ENCODE peak calls at places on chromosomes 7 and 10, in nine cellular contexts. One of them, this sample, is unnamed.

GRCh38 chr7:16026253-16027020 is 340.0 kb upstream of the MEOX2 start:
- DNase-seq in Panc1: no peak
- DNase-seq in astrocyte of the cerebellum: no peak
- DNase-seq in RWPE2: no peak
- DNase-seq in right cardiac atrium: peak; percentile 50
- DNase-seq in ascending aorta: no peak
- DNase-seq in SJSA1: no peak
- DNase-seq in Peyer's patch: no peak
- DNase-seq in psoas muscle: no peak
- DNase-seq in this sample: peak; percentile 46

GRCh38 chr7:129489491-129489890 is 12.8 kb upstream of the SMKR1 start:
- DNase-seq in Panc1: no peak
- DNase-seq in astrocyte of the cerebellum: peak; percentile 87
- DNase-seq in RWPE2: no peak
- DNase-seq in right cardiac atrium: no peak
- DNase-seq in ascending aorta: no peak
- DNase-seq in SJSA1: peak; percentile 86
- DNase-seq in Peyer's patch: no peak
- DNase-seq in psoas muscle: no peak
- DNase-seq in this sample: no peak

GRCh38 chr7:14745076-14745475 is 157.5 kb downstream of the DGKB start:
- DNase-seq in Panc1: no peak
- DNase-seq in astrocyte of the cerebellum: no peak
- DNase-seq in RWPE2: no peak
- DNase-seq in right cardiac atrium: no peak
- DNase-seq in ascending aorta: no peak
- DNase-seq in SJSA1: no peak
- DNase-seq in Peyer's patch: no peak
- DNase-seq in psoas muscle: no peak
- DNase-seq in this sample: no peak

GRCh38 chr10:107814865-107815487 is 650.5 kb upstream of the SORCS1 start:
- DNase-seq in Panc1: peak; percentile 15
- DNase-seq in astrocyte of the cerebellum: peak; percentile 22
- DNase-seq in RWPE2: no peak
- DNase-seq in right cardiac atrium: peak; percentile 31
- DNase-seq in ascending aorta: no peak
- DNase-seq in SJSA1: peak; percentile 59
- DNase-seq in Peyer's patch: no peak
- DNase-seq in psoas muscle: no peak
- DNase-seq in this sample: peak; percentile 20

GRCh38 chr10:103941801-103942200 is 23.8 kb upstream of the STN1 start:
- DNase-seq in Panc1: no peak
- DNase-seq in astrocyte of the cerebellum: no peak
- DNase-seq in RWPE2: no peak
- DNase-seq in right cardiac atrium: no peak
- DNase-seq in ascending aorta: no peak
- DNase-seq in SJSA1: no peak
- DNase-seq in Peyer's patch: no peak
- DNase-seq in psoas muscle: no peak
- DNase-seq in this sample: no peak

GRCh38 chr10:48365668-48366067 is 59.2 kb downstream of the MAPK8 start:
- DNase-seq in Panc1: no peak
- DNase-seq in astrocyte of the cerebellum: no peak
- DNase-seq in RWPE2: no peak
- DNase-seq in right cardiac atrium: no peak
- DNase-seq in ascending aorta: no peak
- DNase-seq in SJSA1: no peak
- DNase-seq in Peyer's patch: no peak
- DNase-seq in psoas muscle: no peak
- DNase-seq in this sample: no peak

GRCh38 chr7:51292596-51292995 is 24.0 kb downstream of the COBL start:
- DNase-seq in Panc1: no peak
- DNase-seq in astrocyte of the cerebellum: no peak
- DNase-seq in RWPE2: no peak
- DNase-seq in right cardiac atrium: no peak
- DNase-seq in ascending aorta: peak; percentile 43
- DNase-seq in SJSA1: no peak
- DNase-seq in Peyer's patch: no peak
- DNase-seq in psoas muscle: no peak
- DNase-seq in this sample: no peak

GRCh38 chr10:127149613-127150081 is 46.7 kb downstream of the INSYN2A start:
- DNase-seq in Panc1: no peak
- DNase-seq in astrocyte of the cerebellum: peak; percentile 53
- DNase-seq in RWPE2: no peak
- DNase-seq in right cardiac atrium: no peak
- DNase-seq in ascending aorta: no peak
- DNase-seq in SJSA1: no peak
- DNase-seq in Peyer's patch: no peak
- DNase-seq in psoas muscle: no peak
- DNase-seq in this sample: no peak

GRCh38 chr10:117161386-117162033 is 23.4 kb upstream of the VAX1 start:
- DNase-seq in Panc1: no peak
- DNase-seq in astrocyte of the cerebellum: no peak
- DNase-seq in RWPE2: no peak
- DNase-seq in right cardiac atrium: no peak
- DNase-seq in ascending aorta: no peak
- DNase-seq in SJSA1: no peak
- DNase-seq in Peyer's patch: no peak
- DNase-seq in psoas muscle: no peak
- DNase-seq in this sample: no peak

GRCh38 chr7:24741691-24742639 is 15.3 kb downstream of the GSDME start:
- DNase-seq in Panc1: no peak
- DNase-seq in astrocyte of the cerebellum: peak; percentile 49
- DNase-seq in RWPE2: peak; percentile 95
- DNase-seq in right cardiac atrium: no peak
- DNase-seq in ascending aorta: no peak
- DNase-seq in SJSA1: no peak
- DNase-seq in Peyer's patch: peak; percentile 69
- DNase-seq in psoas muscle: peak; percentile 73
- DNase-seq in this sample: no peak

GRCh38 chr10:7291487-7292113 is 119.2 kb downstream of the SFMBT2 start:
- DNase-seq in Panc1: no peak
- DNase-seq in astrocyte of the cerebellum: peak; percentile 63
- DNase-seq in RWPE2: no peak
- DNase-seq in right cardiac atrium: no peak
- DNase-seq in ascending aorta: no peak
- DNase-seq in SJSA1: no peak
- DNase-seq in Peyer's patch: no peak
- DNase-seq in psoas muscle: no peak
- DNase-seq in this sample: no peak

GRCh38 chr10:100637785-100638184 is 102.0 kb downstream of the HIF1AN start:
- DNase-seq in Panc1: no peak
- DNase-seq in astrocyte of the cerebellum: no peak
- DNase-seq in RWPE2: no peak
- DNase-seq in right cardiac atrium: no peak
- DNase-seq in ascending aorta: no peak
- DNase-seq in SJSA1: no peak
- DNase-seq in Peyer's patch: no peak
- DNase-seq in psoas muscle: no peak
- DNase-seq in this sample: no peak

GRCh38 chr7:24199978-24200377 is 84.0 kb upstream of the NPY start:
- DNase-seq in Panc1: no peak
- DNase-seq in astrocyte of the cerebellum: no peak
- DNase-seq in RWPE2: no peak
- DNase-seq in right cardiac atrium: no peak
- DNase-seq in ascending aorta: no peak
- DNase-seq in SJSA1: no peak
- DNase-seq in Peyer's patch: no peak
- DNase-seq in psoas muscle: no peak
- DNase-seq in this sample: no peak

GRCh38 chr7:45067582-45067981 is 21.2 kb downstream of the NACAD start:
- DNase-seq in Panc1: no peak
- DNase-seq in astrocyte of the cerebellum: no peak
- DNase-seq in RWPE2: no peak
- DNase-seq in right cardiac atrium: no peak
- DNase-seq in ascending aorta: peak; percentile 40
- DNase-seq in SJSA1: no peak
- DNase-seq in Peyer's patch: no peak
- DNase-seq in psoas muscle: no peak
- DNase-seq in this sample: no peak

GRCh38 chr10:75398630-75399460 is 2.7 kb downstream of the ZNF503 start:
- DNase-seq in Panc1: no peak
- DNase-seq in astrocyte of the cerebellum: no peak
- DNase-seq in RWPE2: no peak
- DNase-seq in right cardiac atrium: peak; percentile 74
- DNase-seq in ascending aorta: peak; percentile 67
- DNase-seq in SJSA1: no peak
- DNase-seq in Peyer's patch: peak; percentile 57
- DNase-seq in psoas muscle: peak; percentile 68
- DNase-seq in this sample: peak; percentile 59

GRCh38 chr10:75400769-75401568 is 595 bp downstream of the ZNF503 start:
- DNase-seq in Panc1: no peak
- DNase-seq in astrocyte of the cerebellum: no peak
- DNase-seq in RWPE2: no peak
- DNase-seq in right cardiac atrium: peak; percentile 89
- DNase-seq in ascending aorta: peak; percentile 86
- DNase-seq in SJSA1: peak; percentile 29
- DNase-seq in Peyer's patch: peak; percentile 65
- DNase-seq in psoas muscle: peak; percentile 77
- DNase-seq in this sample: peak; percentile 78

GRCh38 chr10:75400163-75400768 is 1.3 kb downstream of the ZNF503 start:
- DNase-seq in Panc1: no peak
- DNase-seq in astrocyte of the cerebellum: no peak
- DNase-seq in RWPE2: no peak
- DNase-seq in right cardiac atrium: no peak
- DNase-seq in ascending aorta: no peak
- DNase-seq in SJSA1: peak; percentile 66
- DNase-seq in Peyer's patch: no peak
- DNase-seq in psoas muscle: no peak
- DNase-seq in this sample: no peak

GRCh38 chr10:75398238-75398629 is 3.3 kb downstream of the ZNF503 start:
- DNase-seq in Panc1: no peak
- DNase-seq in astrocyte of the cerebellum: no peak
- DNase-seq in RWPE2: no peak
- DNase-seq in right cardiac atrium: no peak
- DNase-seq in ascending aorta: no peak
- DNase-seq in SJSA1: no peak
- DNase-seq in Peyer's patch: no peak
- DNase-seq in psoas muscle: no peak
- DNase-seq in this sample: no peak

DNA sequence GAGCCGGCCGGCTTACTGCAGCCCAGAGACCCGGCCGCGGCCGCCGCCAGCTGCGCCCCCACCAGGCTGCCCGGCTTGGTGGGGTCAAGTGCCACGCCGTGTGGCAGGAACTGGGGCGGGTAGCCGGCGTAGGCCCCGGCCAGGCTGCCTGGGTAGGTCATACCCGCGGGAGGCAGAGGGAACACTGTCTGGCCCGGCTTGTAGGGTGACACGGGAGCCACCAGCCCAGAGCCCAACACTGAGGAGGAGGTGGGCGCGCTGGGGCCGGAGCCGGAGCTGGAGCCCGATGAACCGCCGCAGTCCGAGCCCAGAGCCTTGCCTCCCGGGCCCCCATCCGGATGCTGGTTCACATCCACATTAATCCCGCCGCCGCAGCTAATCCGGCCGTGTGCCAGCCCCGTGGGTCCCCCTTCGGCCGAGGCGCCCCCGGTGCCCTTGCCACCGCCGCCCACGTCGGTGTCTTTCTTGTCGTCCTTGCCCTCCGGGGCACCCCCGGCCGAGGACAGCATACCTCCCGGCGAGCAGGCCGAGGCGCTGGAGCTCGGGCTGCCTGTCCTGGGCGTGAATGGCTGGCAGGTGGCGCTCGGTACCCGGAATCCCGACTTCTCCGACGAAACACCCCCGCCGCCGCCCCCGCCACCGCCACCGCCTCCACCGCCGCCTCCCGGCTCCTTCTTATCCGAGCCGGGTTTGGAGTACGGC is 2.0 kb downstream of the ZNF503 start:
- DNase-seq in Panc1: no peak
- DNase-seq in astrocyte of the cerebellum: no peak
- DNase-seq in RWPE2: peak; percentile 82
- DNase-seq in right cardiac atrium: peak; percentile 95
- DNase-seq in ascending aorta: peak; percentile 91
- DNase-seq in SJSA1: peak; percentile 58
- DNase-seq in Peyer's patch: peak; percentile 88
- DNase-seq in psoas muscle: peak; percentile 92
- DNase-seq in this sample: peak; percentile 88
- H3K4me3 ChIP-seq in Panc1: peak overlapping the region; percentile 61
- H3K4me3 ChIP-seq in astrocyte of the cerebellum: peak overlapping the region; percentile 100
- H3K4me3 ChIP-seq in RWPE2: peak overlapping the region; percentile 62
- H3K4me3 ChIP-seq in right cardiac atrium: peak overlapping the region; percentile 82
- H3K4me3 ChIP-seq in ascending aorta: peak overlapping the region; percentile 89
- H3K4me3 ChIP-seq in SJSA1: peak overlapping the region; percentile 79
- H3K4me3 ChIP-seq in Peyer's patch: peak overlapping the region; percentile 79
- H3K4me3 ChIP-seq in psoas muscle: peak overlapping the region; percentile 90
- H3K4me3 ChIP-seq in this sample: peak overlapping the region; percentile 92

GRCh38 chr7:76291346-76292205 is 10.9 kb upstream of the HSPB1 start:
- DNase-seq in Panc1: peak; percentile 99
- DNase-seq in astrocyte of the cerebellum: peak; percentile 94
- DNase-seq in RWPE2: peak; percentile 86
- DNase-seq in right cardiac atrium: peak; percentile 95
- DNase-seq in ascending aorta: peak; percentile 97
- DNase-seq in SJSA1: peak; percentile 100
- DNase-seq in Peyer's patch: peak; percentile 91
- DNase-seq in psoas muscle: peak; percentile 96
- DNase-seq in this sample: peak; percentile 90
- H3K4me3 ChIP-seq in Panc1: peak overlapping the region; percentile 47
- H3K4me3 ChIP-seq in astrocyte of the cerebellum: peak overlapping the region; percentile 2
- H3K4me3 ChIP-seq in RWPE2: peak overlapping the region; percentile 11
- H3K4me3 ChIP-seq in right cardiac atrium: peak overlapping the region; percentile 11
- H3K4me3 ChIP-seq in ascending aorta: peak overlapping the region; percentile 59
- H3K4me3 ChIP-seq in SJSA1: peak overlapping the region; percentile 8
- H3K4me3 ChIP-seq in Peyer's patch: peak overlapping the region; percentile 39
- H3K4me3 ChIP-seq in psoas muscle: peak overlapping the region; percentile 63
- H3K4me3 ChIP-seq in this sample: peak overlapping the region; percentile 25

GRCh38 chr7:37342665-37343471 is 105.8 kb downstream of the ELMO1 start:
- DNase-seq in Panc1: no peak
- DNase-seq in astrocyte of the cerebellum: no peak
- DNase-seq in RWPE2: no peak
- DNase-seq in right cardiac atrium: no peak
- DNase-seq in ascending aorta: peak; percentile 66
- DNase-seq in SJSA1: no peak
- DNase-seq in Peyer's patch: no peak
- DNase-seq in psoas muscle: peak; percentile 51
- DNase-seq in this sample: no peak
- H3K4me3 ChIP-seq in Panc1: no peak overlapping the region
- H3K4me3 ChIP-seq in astrocyte of the cerebellum: no peak overlapping the region
- H3K4me3 ChIP-seq in RWPE2: no peak overlapping the region
- H3K4me3 ChIP-seq in right cardiac atrium: no peak overlapping the region
- H3K4me3 ChIP-seq in ascending aorta: peak overlapping the region; percentile 11
- H3K4me3 ChIP-seq in SJSA1: no peak overlapping the region
- H3K4me3 ChIP-seq in Peyer's patch: peak overlapping the region; percentile 32
- H3K4me3 ChIP-seq in psoas muscle: peak overlapping the region; percentile 25
- H3K4me3 ChIP-seq in this sample: no peak overlapping the region

DNA sequence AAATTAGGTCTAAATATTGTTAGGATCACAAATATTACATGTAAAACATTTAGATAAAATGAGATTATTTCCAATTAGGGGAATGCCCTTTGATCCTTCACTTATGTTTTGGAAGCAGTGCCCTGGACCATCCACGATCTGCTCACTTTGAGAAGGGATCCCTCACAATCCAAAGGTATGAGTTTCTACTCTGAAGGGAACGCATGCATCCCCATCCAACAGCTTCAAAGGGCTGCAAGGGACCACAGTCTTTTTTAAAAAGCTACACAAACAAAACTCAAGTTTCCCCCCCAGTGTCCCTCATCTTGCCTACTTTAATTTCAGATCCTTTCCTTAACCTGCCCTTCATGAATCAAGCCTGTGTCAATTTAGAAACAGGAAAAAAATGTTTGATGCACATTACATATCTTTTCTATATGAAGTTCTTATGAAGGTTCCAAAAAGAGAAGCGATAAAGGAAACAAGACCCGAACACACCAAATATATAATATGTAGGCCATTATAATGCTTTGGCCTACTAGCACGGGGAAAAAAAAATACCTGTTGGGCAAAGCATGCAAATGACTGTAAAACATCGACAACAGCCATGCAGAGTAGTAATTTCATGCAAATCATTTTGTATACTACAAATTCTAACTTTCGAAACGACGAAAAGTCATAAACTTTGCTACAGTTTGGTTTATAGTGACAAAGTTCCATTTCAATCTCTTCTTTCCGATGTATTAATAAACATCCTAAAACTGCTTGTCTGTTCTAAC is 2.0 kb downstream of the EIF3A start:
- DNase-seq in Panc1: no peak
- DNase-seq in astrocyte of the cerebellum: no peak
- DNase-seq in RWPE2: no peak
- DNase-seq in right cardiac atrium: no peak
- DNase-seq in ascending aorta: no peak
- DNase-seq in SJSA1: no peak
- DNase-seq in Peyer's patch: no peak
- DNase-seq in psoas muscle: no peak
- DNase-seq in this sample: no peak
- H3K4me3 ChIP-seq in Panc1: peak overlapping the region; percentile 92
- H3K4me3 ChIP-seq in astrocyte of the cerebellum: peak overlapping the region; percentile 99
- H3K4me3 ChIP-seq in RWPE2: peak overlapping the region; percentile 87
- H3K4me3 ChIP-seq in right cardiac atrium: peak overlapping the region; percentile 79
- H3K4me3 ChIP-seq in ascending aorta: peak overlapping the region; percentile 92
- H3K4me3 ChIP-seq in SJSA1: peak overlapping the region; percentile 86
- H3K4me3 ChIP-seq in Peyer's patch: peak overlapping the region; percentile 87
- H3K4me3 ChIP-seq in psoas muscle: peak overlapping the region; percentile 82
- H3K4me3 ChIP-seq in this sample: peak overlapping the region; percentile 95